ENCODE peak calls at places on chromosomes 6 and 20, in six cellular contexts. A is retina; E is right cardiac atrium; Y is germinal center; K is activated CD4-positive, alpha-beta memory T cell treated with anti-CD3 and anti-CD28 coated beads, Interleukin-2, amount 10 ng/mL, durations not matched to agents 7 days and 5 days; X is effector CD8-positive, alpha-beta T cell. Q is an unnamed sample.
A peak's percentile ranks its signal among the peaks of the same experiment; 100 is the strongest.

GRCh38 chr6:44811456-44811855 is 423.9 kb downstream of the CDC5L start:
- DNase-seq in A (no peak), E (no peak), Y (no peak), K (no peak), X (no peak), Q (no peak)

GRCh38 chr6:72250664-72251063 is 364.3 kb downstream of the RIMS1 start:
- DNase-seq in A (no peak), E (no peak), Y (no peak), K (no peak), X (no peak), Q (no peak)

GRCh38 chr20:47816487-47817451 is 31.5 kb upstream of the SULF2 start:
- DNase-seq in A (no peak), E (no peak), Y (no peak), K (no peak), X (no peak), Q (peak; percentile 73)

GRCh38 chr6:16134430-16134829 is 5.5 kb downstream of the MYLIP start:
- DNase-seq in A (no peak), E (no peak), Y (no peak), K (no peak), X (no peak), Q (no peak)

GRCh38 chr6:42313941-42314570 is 96.4 kb upstream of the MRPS10 start:
- DNase-seq in A (no peak), E (peak; percentile 61), Y (no peak), K (no peak), X (no peak), Q (no peak)

GRCh38 chr6:158408552-158409130 is 96.4 kb downstream of the TULP4 start:
- DNase-seq in A (peak; percentile 70), E (peak; percentile 90), Y (no peak), K (no peak), X (no peak), Q (no peak)

GRCh38 chr6:73743556-73743955 is 47.6 kb downstream of the CD109 start:
- DNase-seq in A (no peak), E (no peak), Y (no peak), K (no peak), X (no peak), Q (no peak)

GRCh38 chr20:38649275-38649891 is 47.8 kb downstream of the ARHGAP40 start:
- DNase-seq in A (peak; percentile 74), E (no peak), Y (no peak), K (peak; percentile 20), X (no peak), Q (peak; percentile 36)

GRCh38 chr6:63188828-63189227 is 22.4 kb upstream of the FKBP1C start:
- DNase-seq in A (no peak), E (no peak), Y (no peak), K (no peak), X (no peak), Q (no peak)

Q was measured in RPMI8226.